ENCODE peak calls at places on chromosomes 16 and 17, in eight cellular contexts. Y is MM.1S, Z is BJ, O is fibroblast of mammary gland, L is suprapubic skin, D is GM23338, Q is right atrium auricular region, C is transverse colon. M is an unnamed sample.

GRCh38 chr17:17729620-17730249 is 48.5 kb downstream of the RAI1 start:
- DNase-seq in D (peak; percentile 81), Z (no peak), L (no peak), O (no peak), Y (peak; percentile 56), C (peak; percentile 64), Q (no peak), M (no peak)

GRCh38 chr16:81651758-81652718 is 127.1 kb upstream of the PLCG2 start:
- DNase-seq in Z (no peak), Q (no peak), Y (peak; percentile 13), L (no peak), D (no peak), C (no peak), O (no peak), M (no peak)

GRCh38 chr16:22369221-22369811 is 5.1 kb downstream of the CDR2 start:
- DNase-seq in D (no peak), Q (no peak), Z (no peak), L (no peak), C (no peak), O (peak; percentile 68), Y (peak; percentile 59), M (no peak)

GRCh38 chr16:88830783-88831182 is 19.1 kb upstream of the APRT start:
- DNase-seq in L (no peak), O (no peak), C (no peak), Y (no peak), Q (no peak), Z (no peak), D (no peak), M (no peak)

GRCh38 chr17:82896071-82897000 is 56.5 kb upstream of the ZNF750 start:
- DNase-seq in O (no peak), L (no peak), D (no peak), Q (no peak), Y (no peak), Z (no peak), C (no peak), M (no peak)

GRCh38 chr16:66026211-66026610 is 340.3 kb upstream of the CDH5 start:
- DNase-seq in L (no peak), Y (no peak), Z (no peak), D (peak; percentile 80), C (no peak), O (peak; percentile 41), Q (no peak), M (peak; percentile 58)

GRCh38 chr17:78266231-78266631 is 34.8 kb downstream of the TMEM235 start:
- DNase-seq in D (no peak), O (no peak), Q (no peak), L (no peak), C (no peak), Y (no peak), Z (no peak), M (peak; percentile 60)

GRCh38 chr17:79620207-79621038 is 9.6 kb upstream of the RBFOX3 start:
- DNase-seq in C (peak; percentile 1), O (no peak), D (no peak), Z (no peak), Y (no peak), L (peak; percentile 16), Q (no peak), M (peak; percentile 43)

GRCh38 chr16:80619824-80620223 is 79.0 kb downstream of the DYNLRB2 start:
- DNase-seq in C (no peak), D (no peak), L (no peak), O (no peak), Y (no peak), Q (no peak), Z (no peak), M (no peak)

GRCh38 chr16:85104821-85105391 is 7.4 kb downstream of the CIBAR2 start:
- DNase-seq in D (no peak), C (peak; percentile 21), Y (no peak), Z (no peak), Q (no peak), L (no peak), O (no peak), M (no peak)

GRCh38 chr16:88957887-88958577 is 19.0 kb downstream of the CBFA2T3 start:
- DNase-seq in C (no peak), D (no peak), O (no peak), Z (no peak), Q (no peak), Y (no peak), L (no peak), M (no peak)

GRCh38 chr16:20676268-20676828 is 21.1 kb downstream of the ACSM1 start:
- DNase-seq in Q (no peak), D (no peak), O (no peak), C (peak; percentile 11), Z (no peak), Y (no peak), L (no peak), M (no peak)

GRCh38 chr17:61411114-61411943 is 11.7 kb downstream of the TBX2 start:
- DNase-seq in Y (peak; percentile 39), Q (peak; percentile 60), Z (no peak), D (peak; percentile 70), L (peak; percentile 72), O (peak; percentile 76), C (peak; percentile 60), M (peak; percentile 91)

GRCh38 chr17:61409301-61410099 is 9.9 kb downstream of the TBX2 start:
- DNase-seq in C (peak; percentile 54), Y (peak; percentile 67), O (peak; percentile 72), Q (no peak), D (peak; percentile 73), Z (no peak), L (peak; percentile 73), M (peak; percentile 87)

GRCh38 chr17:61408151-61409041 is 8.8 kb downstream of the TBX2 start:
- DNase-seq in Z (no peak), Y (no peak), O (no peak), Q (no peak), C (no peak), D (no peak), L (peak; percentile 63), M (peak; percentile 75)

GRCh38 chr17:61410555-61411089 is 11.0 kb downstream of the TBX2 start:
- DNase-seq in L (peak; percentile 78), Q (no peak), D (peak; percentile 91), Z (no peak), Y (peak; percentile 59), O (peak; percentile 84), C (peak; percentile 76), M (peak; percentile 83)

DNA sequence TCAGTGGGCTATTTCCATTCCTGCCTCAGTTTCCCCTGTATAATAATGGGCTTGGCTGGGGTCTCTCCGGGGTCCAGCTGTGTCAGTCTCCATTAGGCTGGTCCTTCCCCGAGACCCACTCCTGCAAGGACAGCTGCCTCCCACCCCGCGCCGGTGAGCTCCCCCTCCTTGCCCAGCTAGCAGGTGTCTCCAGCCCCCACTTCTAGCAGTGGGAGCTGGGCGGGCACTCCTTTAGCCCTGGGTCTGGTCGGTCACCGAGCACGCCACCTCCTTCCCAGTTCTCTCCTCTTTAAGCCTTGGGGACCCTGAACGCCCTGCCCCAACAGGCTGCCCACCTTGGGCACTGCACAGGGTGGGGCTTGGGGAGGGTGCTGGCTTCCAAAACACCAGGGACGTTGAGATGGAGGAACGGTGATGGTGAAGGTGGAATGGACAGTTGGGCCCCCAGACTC is 10.5 kb downstream of the TBX2 start:
- DNase-seq in C (no peak), Q (no peak), O (no peak), Z (no peak), L (peak; percentile 61), Y (no peak), D (no peak), M (no peak)
- H3K4me3 ChIP-seq in C (peak overlapping the region; percentile 59), Q (no peak overlapping the region), O (peak overlapping the region; percentile 30), Z (no peak overlapping the region), L (peak overlapping the region; percentile 54), Y (no peak overlapping the region), D (peak overlapping the region; percentile 77), M (peak overlapping the region; percentile 84)

GRCh38 chr16:54934536-54935410 is 4.1 kb downstream of the IRX5 start:
- DNase-seq in Q (no peak), D (peak; percentile 85), Z (no peak), L (no peak), Y (no peak), C (no peak), O (no peak), M (no peak)
- TF ChIP-seq CTCF in Q (no peak), D (peak; percentile 46), Z (no peak), L (peak; percentile 22), Y (no peak), C (no peak), O (no peak), M (no peak)

GRCh38 chr16:63613701-63614100 is 1508.2 kb downstream of the CDH11 start:
- DNase-seq in O (no peak), Z (no peak), Y (no peak), Q (no peak), D (no peak), C (no peak), L (no peak), M (no peak)

GRCh38 chr16:63614421-63614820 is 1507.4 kb downstream of the CDH11 start:
- DNase-seq in L (no peak), Y (no peak), Q (no peak), D (no peak), Z (no peak), C (no peak), O (no peak), M (no peak)

GRCh38 chr16:63618896-63619295 is 1503.0 kb downstream of the CDH11 start:
- DNase-seq in L (no peak), Q (no peak), O (no peak), Y (peak; percentile 84), D (no peak), Z (no peak), C (no peak), M (no peak)

GRCh38 chr16:63617990-63618763 is 1503.7 kb downstream of the CDH11 start:
- DNase-seq in Y (no peak), D (peak; percentile 55), C (no peak), Q (no peak), Z (no peak), O (no peak), L (no peak), M (no peak)

GRCh38 chr16:63617047-63617989 is 1504.5 kb downstream of the CDH11 start:
- DNase-seq in L (no peak), Y (no peak), C (no peak), Q (no peak), O (no peak), Z (no peak), D (peak; percentile 57), M (no peak)
- H3K4me3 ChIP-seq in L (peak overlapping the region; percentile 51), Y (no peak overlapping the region), C (peak overlapping the region; percentile 45), Q (peak overlapping the region; percentile 54), O (no peak overlapping the region), Z (peak overlapping the region; percentile 35), D (peak overlapping the region; percentile 65), M (peak overlapping the region; percentile 65)

DNA sequence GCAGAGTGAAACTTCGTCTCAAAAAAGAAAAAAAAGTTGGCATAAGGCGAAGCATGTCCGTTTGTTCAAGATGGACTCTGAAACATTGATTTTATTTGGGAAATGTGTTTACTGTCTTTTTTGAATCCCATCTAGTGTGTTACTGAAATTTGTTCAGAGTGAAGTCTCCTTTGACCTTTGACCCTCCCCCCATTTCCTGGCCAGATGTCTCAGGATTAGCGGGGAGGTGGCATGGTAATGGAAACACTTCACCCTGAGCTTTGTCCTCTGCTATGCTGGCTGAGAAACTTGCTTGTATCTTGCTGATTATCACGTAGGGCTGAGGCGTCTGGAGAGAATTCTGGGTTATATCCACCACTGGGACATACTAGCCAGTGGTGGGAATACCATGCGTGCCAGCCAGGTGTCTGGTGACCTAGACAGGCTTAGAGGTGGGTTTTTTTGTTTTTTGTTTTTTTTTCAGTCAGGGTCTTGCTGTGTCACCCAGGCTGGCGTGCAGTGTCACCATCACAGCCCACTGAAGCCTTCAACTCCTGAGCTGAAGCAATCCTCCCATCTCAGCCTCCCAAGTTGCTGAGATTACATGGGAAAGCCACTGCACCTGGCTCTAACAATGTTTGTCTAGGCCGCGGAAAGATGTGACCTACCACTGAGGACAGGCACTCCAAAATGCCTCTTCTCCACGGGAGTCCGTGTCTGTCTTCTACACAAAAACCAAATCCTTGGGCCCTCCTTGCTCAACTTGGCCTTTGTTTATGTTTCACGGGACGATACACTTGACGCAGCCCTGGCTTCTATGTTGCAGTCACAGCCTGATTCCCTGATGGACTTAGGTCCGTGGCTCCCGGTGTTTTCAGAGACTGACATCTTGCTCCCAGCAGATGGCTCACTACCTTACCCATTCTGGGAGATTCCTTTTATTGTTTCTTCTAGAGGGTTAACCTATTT is 6.6 kb upstream of the GALK1 start:
- DNase-seq in C (peak; percentile 30), Z (no peak), O (peak; percentile 46), L (peak; percentile 54), Y (no peak), D (no peak), Q (no peak), M (peak; percentile 72)
- TF ChIP-seq CTCF in C (no peak), Z (peak; percentile 27), O (peak; percentile 26), L (no peak), Y (no peak), D (no peak), Q (no peak), M (no peak)